ENCODE peak calls at places on chromosomes 3 and 15, in nine cellular contexts. V is H7; F is left ventricle myocardium inferior; B is CD8-positive, alpha-beta T cell; E is SK-N-SH; P is body of pancreas; L is K562; K is Panc1; S is brain microvascular endothelial cell. M is an unnamed sample.

GRCh38 chr3:52535411-52536111 is 844 bp upstream of the UQCC5 start:
- DNase-seq in V (peak), F (no peak), B (no peak), E (no peak), P (no peak), L (no peak), K (no peak), S (no peak), M (no peak)

GRCh38 chr3:127959873-127960272 is 44.8 kb downstream of the KBTBD12 start:
- DNase-seq in V (peak), F (no peak), B (no peak), E (peak), P (peak), L (no peak), K (no peak), S (peak), M (no peak)

GRCh38 chr15:83087535-83087934 is 19.9 kb upstream of the TM6SF1 start:
- DNase-seq in V (no peak), F (no peak), B (no peak), E (no peak), P (no peak), L (no peak), K (no peak), S (no peak), M (no peak)

GRCh38 chr3:195895078-195895899 is 13.1 kb downstream of the TNK2 start:
- DNase-seq in V (peak), F (peak), B (peak), E (peak), P (peak), L (peak), K (no peak), S (no peak), M (no peak)

GRCh38 chr3:33437556-33438283 is 2.5 kb downstream of the UBP1 start:
- DNase-seq in V (peak), F (peak), B (no peak), E (no peak), P (peak), L (no peak), K (no peak), S (peak), M (no peak)

GRCh38 chr15:100818927-100819326 is 60.7 kb upstream of the ALDH1A3 start:
- DNase-seq in V (no peak), F (no peak), B (no peak), E (peak), P (no peak), L (no peak), K (no peak), S (peak), M (no peak)

GRCh38 chr3:94433811-94434210 is 370.9 kb downstream of the NSUN3 start:
- DNase-seq in V (no peak), F (no peak), B (no peak), E (no peak), P (no peak), L (no peak), K (no peak), S (no peak), M (no peak)

GRCh38 chr3:64187065-64187959 is 38.0 kb downstream of the PRICKLE2 start:
- DNase-seq in V (no peak), F (peak), B (no peak), E (no peak), P (peak), L (no peak), K (peak), S (peak), M (no peak)

GRCh38 chr3:47871389-47871788 is 68.5 kb downstream of the DHX30 start:
- DNase-seq in V (no peak), F (no peak), B (no peak), E (no peak), P (no peak), L (peak), K (no peak), S (no peak), M (no peak)

GRCh38 chr3:29280675-29281264 is at the start of gene RBMS3:
- DNase-seq in V (peak), F (peak), B (no peak), E (peak), P (peak), L (no peak), K (no peak), S (peak), M (no peak)

GRCh38 chr3:167785790-167786189 is 50.3 kb downstream of the SERPINI1 start:
- DNase-seq in V (no peak), F (no peak), B (no peak), E (no peak), P (no peak), L (no peak), K (no peak), S (no peak), M (no peak)

GRCh38 chr3:167783781-167784180 is 48.3 kb downstream of the SERPINI1 start:
- DNase-seq in V (no peak), F (peak), B (no peak), E (no peak), P (no peak), L (no peak), K (no peak), S (no peak), M (no peak)

GRCh38 chr3:167787440-167787839 is 51.9 kb downstream of the SERPINI1 start:
- DNase-seq in V (no peak), F (no peak), B (no peak), E (peak), P (no peak), L (no peak), K (no peak), S (no peak), M (no peak)
- H3K4me3 ChIP-seq in V (no peak), F (no peak), B (no peak), E (no peak), P (no peak), L (no peak), K (no peak), S (no peak), M (no peak)

GRCh38 chr3:171416061-171416460 is 44.1 kb downstream of the TNIK start:
- DNase-seq in V (no peak), F (no peak), B (no peak), E (no peak), P (no peak), L (no peak), K (no peak), S (peak), M (no peak)
- H3K4me3 ChIP-seq in V (no peak), F (no peak), B (no peak), E (no peak), P (no peak), L (no peak), K (no peak), S (no peak), M (no peak)

DNA sequence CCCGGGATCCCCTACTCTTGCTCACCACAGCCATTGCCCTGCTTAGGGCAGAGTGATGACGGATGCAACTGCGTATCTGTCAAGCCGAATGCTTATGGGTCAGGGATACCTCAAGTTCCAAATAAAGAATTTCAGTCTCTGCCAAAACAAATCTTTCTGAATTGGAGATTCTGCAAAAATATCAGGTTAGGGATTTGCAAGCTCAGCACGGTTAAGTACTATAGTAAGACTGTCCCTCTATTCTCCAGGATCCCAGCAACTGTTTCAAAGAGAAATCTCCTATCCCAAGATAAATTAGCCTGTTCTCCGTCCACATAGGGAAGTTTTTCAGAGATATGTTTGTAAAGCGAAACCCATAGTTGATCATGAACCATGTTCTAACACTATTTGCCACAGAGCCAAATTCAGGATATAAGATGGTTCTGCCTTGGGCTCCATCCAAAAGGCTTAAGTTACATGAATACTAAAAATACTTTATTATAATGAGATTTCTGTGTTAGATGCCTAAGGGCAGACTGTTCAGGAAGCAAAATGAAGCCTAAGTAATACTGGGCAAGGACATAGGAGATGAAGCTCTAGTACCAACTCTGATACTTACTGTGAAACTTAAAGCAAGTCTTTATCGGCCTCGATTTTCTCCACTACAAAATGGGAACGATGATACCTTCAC is 100.1 kb upstream of the LPP start:
- DNase-seq in V (no peak), F (no peak), B (no peak), E (no peak), P (no peak), L (no peak), K (no peak), S (no peak), M (no peak)
- H3K4me3 ChIP-seq in V (no peak), F (no peak), B (no peak), E (no peak), P (no peak), L (no peak), K (no peak), S (no peak), M (no peak)

GRCh38 chr3:140341817-140342403 is 336.0 kb upstream of the TRIM42 start:
- DNase-seq in V (peak), F (no peak), B (no peak), E (no peak), P (no peak), L (no peak), K (no peak), S (no peak), M (no peak)
- H3K4me3 ChIP-seq in V (no peak), F (no peak), B (no peak), E (no peak), P (no peak), L (no peak), K (no peak), S (no peak), M (no peak)

GRCh38 chr3:188365978-188366698 is 212.2 kb downstream of the LPP start:
- DNase-seq in V (no peak), F (no peak), B (no peak), E (no peak), P (peak), L (no peak), K (no peak), S (no peak), M (no peak)
- H3K4me3 ChIP-seq in V (no peak), F (no peak), B (no peak), E (no peak), P (no peak), L (no peak), K (no peak), S (no peak), M (no peak)

GRCh38 chr3:23723153-23723552 is 82.6 kb upstream of the UBE2E1 start:
- DNase-seq in V (no peak), F (no peak), B (no peak), E (no peak), P (no peak), L (no peak), K (no peak), S (no peak), M (no peak)
- H3K4me3 ChIP-seq in V (no peak), F (no peak), B (no peak), E (no peak), P (no peak), L (no peak), K (no peak), S (no peak), M (no peak)

DNA sequence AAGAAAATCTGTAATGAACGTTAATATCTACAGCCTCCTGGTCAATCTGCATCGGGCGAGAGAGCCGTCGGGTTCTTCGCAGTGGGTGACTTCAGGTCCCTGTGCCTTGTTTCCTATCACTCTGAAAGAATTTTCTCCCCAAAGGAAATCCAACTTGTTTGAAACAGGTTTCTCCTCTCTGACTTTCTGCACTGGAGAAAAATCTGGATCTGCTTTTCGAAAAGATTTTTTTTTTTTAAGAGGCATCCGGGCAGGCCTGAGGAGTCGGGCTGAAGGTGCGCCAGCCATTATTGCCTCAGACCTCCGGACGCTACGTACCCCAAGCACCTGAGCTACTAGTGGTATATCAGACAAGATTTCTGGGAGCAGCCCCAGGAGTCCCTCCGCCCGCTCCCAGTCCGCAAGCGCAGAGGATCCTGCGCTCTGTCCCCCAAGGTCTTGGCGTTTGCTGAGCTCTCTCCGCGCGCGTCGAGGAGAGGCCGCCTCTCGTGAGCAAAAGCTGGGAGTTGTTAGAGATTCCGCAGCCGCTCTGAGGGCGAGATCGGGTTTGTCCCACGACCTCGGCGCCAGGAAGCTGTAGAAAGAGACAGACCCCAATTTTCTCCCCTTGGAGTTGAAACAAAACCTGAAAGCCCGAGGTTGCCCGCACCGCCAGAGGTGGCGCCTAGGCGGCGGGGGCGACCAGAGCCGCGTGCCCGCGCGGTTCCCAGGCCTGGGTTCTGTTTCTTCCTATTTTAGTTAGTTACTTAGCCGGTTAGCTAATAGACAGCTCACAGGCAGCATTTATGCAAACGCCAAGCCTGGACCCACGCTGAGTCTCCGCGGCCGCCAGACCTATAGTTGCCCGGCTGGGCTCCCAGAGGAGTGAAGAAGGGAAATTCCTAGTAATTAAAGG is 72.4 kb upstream of the POLG start:
- DNase-seq in V (peak), F (no peak), B (no peak), E (no peak), P (no peak), L (no peak), K (no peak), S (no peak), M (no peak)
- H3K4me3 ChIP-seq in V (no peak), F (peak), B (no peak), E (no peak), P (no peak), L (no peak), K (peak), S (no peak), M (no peak)

GRCh38 chr3:31142543-31142942 is 248.1 kb upstream of the GADL1 start:
- DNase-seq in V (no peak), F (no peak), B (no peak), E (no peak), P (no peak), L (no peak), K (no peak), S (no peak), M (no peak)
- H3K4me3 ChIP-seq in V (no peak), F (no peak), B (no peak), E (no peak), P (no peak), L (no peak), K (no peak), S (no peak), M (no peak)

GRCh38 chr3:152245498-152246175 is 23.1 kb upstream of the MBNL1 start:
- DNase-seq in V (no peak), F (no peak), B (no peak), E (no peak), P (no peak), L (no peak), K (no peak), S (no peak), M (no peak)
- H3K4me3 ChIP-seq in V (no peak), F (no peak), B (peak), E (no peak), P (no peak), L (peak), K (no peak), S (no peak), M (peak)

DNA sequence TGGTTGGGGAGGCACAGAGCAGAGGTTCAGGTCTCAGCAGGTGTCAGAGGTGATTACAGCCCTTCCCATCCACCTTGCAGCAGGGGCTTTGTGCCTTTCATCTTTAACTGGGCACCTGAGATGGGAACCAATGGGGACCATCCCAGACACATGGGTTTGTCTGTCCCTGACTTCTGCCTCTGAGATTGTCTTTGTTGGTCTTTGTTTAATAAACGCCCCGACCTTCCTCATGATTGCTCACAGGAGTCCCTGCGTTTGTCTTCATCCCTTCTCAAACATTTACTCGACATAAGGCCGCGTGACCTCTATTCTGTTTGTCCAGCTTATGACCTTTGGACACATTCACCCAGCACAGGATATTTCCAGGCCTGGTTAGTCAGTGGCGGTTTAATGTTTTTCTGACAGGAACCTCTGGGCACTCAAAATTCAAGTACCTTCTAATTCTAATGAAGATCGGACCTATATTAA is 5.9 kb downstream of the ZSCAN2 start:
- DNase-seq in V (no peak), F (no peak), B (no peak), E (no peak), P (peak), L (no peak), K (no peak), S (no peak), M (no peak)
- H3K4me3 ChIP-seq in V (no peak), F (no peak), B (no peak), E (no peak), P (no peak), L (no peak), K (no peak), S (no peak), M (no peak)